ENCODE peak calls at places on chromosomes 3 and 15, in five cellular contexts. One of them, this sample, is unnamed.

GRCh38 chr15:42427429-42428223 is 63.3 kb downstream of the ZNF106 start:
- DNase-seq in H1: no peak
- DNase-seq in GM12878: no peak
- DNase-seq in K562: no peak
- DNase-seq in GM12892: no peak
- DNase-seq in this sample: no peak

GRCh38 chr3:156483426-156483825 is 71.5 kb downstream of the SSR3 start:
- DNase-seq in H1: no peak
- DNase-seq in GM12878: peak
- DNase-seq in K562: peak
- DNase-seq in GM12892: no peak
- DNase-seq in this sample: no peak

GRCh38 chr3:139894638-139894989 is 40.4 kb upstream of the CLSTN2 start:
- DNase-seq in H1: no peak
- DNase-seq in GM12878: no peak
- DNase-seq in K562: no peak
- DNase-seq in GM12892: no peak
- DNase-seq in this sample: no peak

GRCh38 chr3:100556656-100557310 is 52.6 kb upstream of the ADGRG7 start:
- DNase-seq in H1: no peak
- DNase-seq in GM12878: no peak
- DNase-seq in K562: no peak
- DNase-seq in GM12892: no peak
- DNase-seq in this sample: no peak

GRCh38 chr3:4795905-4796304 is 183.3 kb upstream of the BHLHE40 start:
- DNase-seq in H1: no peak
- DNase-seq in GM12878: no peak
- DNase-seq in K562: no peak
- DNase-seq in GM12892: no peak
- DNase-seq in this sample: no peak

GRCh38 chr3:60983906-60984305 is 267.3 kb downstream of the FHIT start:
- DNase-seq in H1: no peak
- DNase-seq in GM12878: no peak
- DNase-seq in K562: no peak
- DNase-seq in GM12892: no peak
- DNase-seq in this sample: no peak

GRCh38 chr3:46542344-46542743 is 23.8 kb downstream of the LRRC2 start:
- DNase-seq in H1: no peak
- DNase-seq in GM12878: no peak
- DNase-seq in K562: no peak
- DNase-seq in GM12892: no peak
- DNase-seq in this sample: no peak

GRCh38 chr3:129015388-129016105 is 14.4 kb downstream of the EFCC1 start:
- DNase-seq in H1: no peak
- DNase-seq in GM12878: no peak
- DNase-seq in K562: peak
- DNase-seq in GM12892: no peak
- DNase-seq in this sample: no peak

GRCh38 chr3:152899306-152899705 is 64.4 kb downstream of the P2RY1 start:
- DNase-seq in H1: no peak
- DNase-seq in GM12878: no peak
- DNase-seq in K562: no peak
- DNase-seq in GM12892: no peak
- DNase-seq in this sample: no peak

GRCh38 chr3:175749981-175750380 is 890.8 kb downstream of the NAALADL2 start:
- DNase-seq in H1: no peak
- DNase-seq in GM12878: no peak
- DNase-seq in K562: no peak
- DNase-seq in GM12892: no peak
- DNase-seq in this sample: no peak

GRCh38 chr3:188671941-188672340 is 499.8 kb upstream of the TPRG1 start:
- DNase-seq in H1: no peak
- DNase-seq in GM12878: no peak
- DNase-seq in K562: no peak
- DNase-seq in GM12892: no peak
- DNase-seq in this sample: no peak

GRCh38 chr3:13479582-13480339 is at the start of gene HDAC11:
- DNase-seq in H1: peak
- DNase-seq in GM12878: peak
- DNase-seq in K562: peak
- DNase-seq in GM12892: peak
- DNase-seq in this sample: peak

GRCh38 chr15:73142802-73143762 is 90.8 kb downstream of the NEO1 start:
- DNase-seq in H1: no peak
- DNase-seq in GM12878: peak
- DNase-seq in K562: no peak
- DNase-seq in GM12892: no peak
- DNase-seq in this sample: no peak

GRCh38 chr3:88618121-88618645 is 468.4 kb downstream of the C3orf38 start:
- DNase-seq in H1: no peak
- DNase-seq in GM12878: no peak
- DNase-seq in K562: no peak
- DNase-seq in GM12892: no peak
- DNase-seq in this sample: no peak

GRCh38 chr3:183298708-183299153 is 45.7 kb downstream of the B3GNT5 start:
- DNase-seq in H1: no peak
- DNase-seq in GM12878: no peak
- DNase-seq in K562: peak
- DNase-seq in GM12892: no peak
- DNase-seq in this sample: no peak

GRCh38 chr15:78243491-78243941 is 9.2 kb upstream of the ACSBG1 start:
- DNase-seq in H1: no peak
- DNase-seq in GM12878: no peak
- DNase-seq in K562: peak
- DNase-seq in GM12892: no peak
- DNase-seq in this sample: no peak

GRCh38 chr3:112746675-112747276 is 99.9 kb downstream of the CD200R1L start:
- DNase-seq in H1: no peak
- DNase-seq in GM12878: no peak
- DNase-seq in K562: peak
- DNase-seq in GM12892: no peak
- DNase-seq in this sample: no peak

GRCh38 chr3:165256554-165256953 is 60.4 kb upstream of the SLITRK3 start:
- DNase-seq in H1: no peak
- DNase-seq in GM12878: no peak
- DNase-seq in K562: no peak
- DNase-seq in GM12892: no peak
- DNase-seq in this sample: no peak

GRCh38 chr15:25504307-25504706 is 65.5 kb upstream of the UBE3A start:
- DNase-seq in H1: no peak
- DNase-seq in GM12878: no peak
- DNase-seq in K562: no peak
- DNase-seq in GM12892: no peak
- DNase-seq in this sample: no peak

GRCh38 chr3:64685331-64685799 is 2.4 kb downstream of the ADAMTS9 start:
- DNase-seq in H1: no peak
- DNase-seq in GM12878: no peak
- DNase-seq in K562: no peak
- DNase-seq in GM12892: no peak
- DNase-seq in this sample: no peak

GRCh38 chr15:97168704-97169475 is 791.6 kb upstream of the ARRDC4 start:
- DNase-seq in H1: no peak
- DNase-seq in GM12878: no peak
- DNase-seq in K562: no peak
- DNase-seq in GM12892: no peak
- DNase-seq in this sample: no peak

GRCh38 chr3:63870606-63871005 is 6.9 kb downstream of the ATXN7 start:
- DNase-seq in H1: no peak
- DNase-seq in GM12878: no peak
- DNase-seq in K562: no peak
- DNase-seq in GM12892: no peak
- DNase-seq in this sample: no peak

GRCh38 chr3:171001957-171002694 is 24.4 kb downstream of the SLC2A2 start:
- DNase-seq in H1: no peak
- DNase-seq in GM12878: peak
- DNase-seq in K562: no peak
- DNase-seq in GM12892: no peak
- DNase-seq in this sample: no peak

GRCh38 chr3:12737853-12738252 is 21.2 kb downstream of the TMEM40 start:
- DNase-seq in H1: no peak
- DNase-seq in GM12878: no peak
- DNase-seq in K562: no peak
- DNase-seq in GM12892: no peak
- DNase-seq in this sample: no peak

GRCh38 chr3:24359645-24360462 is 134.8 kb downstream of the THRB start:
- DNase-seq in H1: no peak
- DNase-seq in GM12878: no peak
- DNase-seq in K562: peak
- DNase-seq in GM12892: no peak
- DNase-seq in this sample: no peak

GRCh38 chr15:50758712-50759205 is 6.7 kb downstream of the SPPL2A start:
- DNase-seq in H1: no peak
- DNase-seq in GM12878: no peak
- DNase-seq in K562: no peak
- DNase-seq in GM12892: no peak
- DNase-seq in this sample: no peak

GRCh38 chr3:147962408-147963164 is 553.4 kb downstream of the ZIC1 start:
- DNase-seq in H1: no peak
- DNase-seq in GM12878: no peak
- DNase-seq in K562: no peak
- DNase-seq in GM12892: no peak
- DNase-seq in this sample: no peak

GRCh38 chr15:99732711-99733267 is 448 bp downstream of the LYSMD4 start:
- DNase-seq in H1: no peak
- DNase-seq in GM12878: no peak
- DNase-seq in K562: peak
- DNase-seq in GM12892: no peak
- DNase-seq in this sample: peak

GRCh38 chr3:157021679-157022078 is 138.3 kb downstream of the CCNL1 start:
- DNase-seq in H1: no peak
- DNase-seq in GM12878: no peak
- DNase-seq in K562: no peak
- DNase-seq in GM12892: no peak
- DNase-seq in this sample: no peak

GRCh38 chr3:4533489-4534443 is 40.6 kb downstream of the ITPR1 start:
- DNase-seq in H1: no peak
- DNase-seq in GM12878: no peak
- DNase-seq in K562: peak
- DNase-seq in GM12892: no peak
- DNase-seq in this sample: no peak

GRCh38 chr15:68411735-68412134 is 20.2 kb downstream of the ITGA11 start:
- DNase-seq in H1: no peak
- DNase-seq in GM12878: no peak
- DNase-seq in K562: no peak
- DNase-seq in GM12892: no peak
- DNase-seq in this sample: no peak

GRCh38 chr15:98843844-98844243 is 163.7 kb downstream of the PGPEP1L start:
- DNase-seq in H1: no peak
- DNase-seq in GM12878: no peak
- DNase-seq in K562: no peak
- DNase-seq in GM12892: no peak
- DNase-seq in this sample: no peak

GRCh38 chr15:60591491-60592385 is 112.8 kb upstream of the ICE2 start:
- DNase-seq in H1: no peak
- DNase-seq in GM12878: no peak
- DNase-seq in K562: no peak
- DNase-seq in GM12892: peak
- DNase-seq in this sample: peak

GRCh38 chr15:62348119-62348518 is 183.0 kb upstream of the C2CD4B start:
- DNase-seq in H1: no peak
- DNase-seq in GM12878: no peak
- DNase-seq in K562: no peak
- DNase-seq in GM12892: no peak
- DNase-seq in this sample: no peak

GRCh38 chr3:132343018-132343612 is 25.9 kb downstream of the ACP3 start:
- DNase-seq in H1: no peak
- DNase-seq in GM12878: no peak
- DNase-seq in K562: peak
- DNase-seq in GM12892: no peak
- DNase-seq in this sample: no peak

DNA sequence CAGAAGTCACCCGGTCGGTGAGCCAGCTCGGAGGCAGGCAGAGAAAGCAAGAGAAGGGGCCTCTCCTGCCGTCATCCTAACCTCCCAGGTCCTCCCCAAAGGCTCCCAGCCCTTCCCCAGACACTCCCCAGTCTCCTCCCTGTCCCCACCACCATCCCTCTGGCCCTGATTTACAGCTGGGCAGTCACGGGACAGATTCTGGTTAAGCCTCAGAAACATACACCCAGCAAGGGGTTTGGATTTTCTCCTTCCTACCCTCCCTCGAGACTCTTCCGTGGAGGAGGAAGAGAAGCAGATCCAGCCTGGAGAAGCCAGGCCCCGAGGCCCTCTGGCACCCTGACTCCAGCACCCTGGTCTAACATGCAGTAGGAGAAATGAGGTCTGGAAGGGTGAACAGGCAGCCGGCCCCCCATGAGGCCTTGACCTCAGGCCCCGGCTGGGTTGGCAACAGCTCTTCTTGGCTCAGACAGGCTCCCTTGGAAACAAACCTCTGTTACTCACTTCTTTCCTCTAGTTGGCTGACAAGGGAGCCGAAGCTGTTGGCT is 73.5 kb downstream of the CPN2 start:
- DNase-seq in H1: no peak
- DNase-seq in GM12878: no peak
- DNase-seq in K562: no peak
- DNase-seq in GM12892: no peak
- DNase-seq in this sample: no peak
- TF ChIP-seq TAF1 in H1: no peak
- TF ChIP-seq TAF1 in GM12878: no peak
- TF ChIP-seq TAF1 in K562: no peak
- TF ChIP-seq TAF1 in GM12892: no peak
- TF ChIP-seq TAF1 in this sample: no peak

DNA sequence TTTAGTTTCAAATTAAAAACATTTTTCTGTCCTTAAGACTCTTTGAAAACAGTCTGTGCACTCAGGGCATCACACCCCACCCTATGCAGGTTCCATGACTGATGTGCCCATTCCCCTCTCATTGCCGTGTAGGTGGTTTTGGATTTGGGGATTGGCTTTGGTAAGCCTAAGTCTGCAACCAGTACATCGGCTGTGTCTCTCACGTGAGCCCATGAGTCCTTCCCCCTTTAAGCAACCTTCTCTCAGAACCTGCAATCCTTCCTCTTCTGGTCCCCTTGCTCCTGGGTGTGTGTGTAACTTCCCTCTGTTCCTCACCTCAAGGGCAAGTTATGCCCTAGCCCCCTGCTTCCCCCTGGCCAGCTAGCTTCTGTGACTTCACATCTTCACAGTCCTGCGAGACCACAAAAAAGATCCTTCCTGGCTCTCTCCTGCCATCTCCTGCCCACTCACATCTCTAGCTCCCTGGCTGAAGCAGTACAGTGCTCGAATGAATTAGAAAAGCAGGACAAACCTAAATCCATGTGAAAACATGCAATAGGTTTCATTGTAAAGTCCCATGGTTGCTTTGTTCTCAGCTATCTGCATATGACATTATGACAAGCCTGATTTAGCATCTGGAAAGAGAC is 126.7 kb downstream of the UACA start:
- DNase-seq in H1: no peak
- DNase-seq in GM12878: no peak
- DNase-seq in K562: no peak
- DNase-seq in GM12892: no peak
- DNase-seq in this sample: no peak
- TF ChIP-seq TAF1 in H1: no peak
- TF ChIP-seq TAF1 in GM12878: no peak
- TF ChIP-seq TAF1 in K562: no peak
- TF ChIP-seq TAF1 in GM12892: no peak
- TF ChIP-seq TAF1 in this sample: no peak

GRCh38 chr3:178859386-178859785 is 212.2 kb downstream of the ZMAT3 start:
- DNase-seq in H1: no peak
- DNase-seq in GM12878: no peak
- DNase-seq in K562: no peak
- DNase-seq in GM12892: no peak
- DNase-seq in this sample: no peak
- TF ChIP-seq TAF1 in H1: no peak
- TF ChIP-seq TAF1 in GM12878: no peak
- TF ChIP-seq TAF1 in K562: no peak
- TF ChIP-seq TAF1 in GM12892: no peak
- TF ChIP-seq TAF1 in this sample: no peak

GRCh38 chr3:189822726-189823125 is 191.5 kb downstream of the TP63 start:
- DNase-seq in H1: no peak
- DNase-seq in GM12878: no peak
- DNase-seq in K562: no peak
- DNase-seq in GM12892: no peak
- DNase-seq in this sample: no peak
- TF ChIP-seq TAF1 in H1: no peak
- TF ChIP-seq TAF1 in GM12878: no peak
- TF ChIP-seq TAF1 in K562: no peak
- TF ChIP-seq TAF1 in GM12892: no peak
- TF ChIP-seq TAF1 in this sample: no peak